ENCODE peak calls at places on chromosome 19, in six cellular contexts. P is IMR-90, N is adrenal gland, M is testis, C is A549, Q is amniotic epithelial cell. J is an unnamed sample.

GRCh38 chr19:41299755-41300089 is 10.2 kb upstream of the CCDC97 start:
- DNase-seq in C (no peak), M (no peak), N (peak; percentile 79), P (peak; percentile 92), Q (peak; percentile 91), J (no peak)

GRCh38 chr19:49558591-49558990 is 21.8 kb downstream of the NOSIP start:
- DNase-seq in P (no peak), Q (no peak), M (no peak), N (no peak), C (no peak), J (no peak)

GRCh38 chr19:5973376-5973775 is 4.6 kb downstream of the RANBP3 start:
- DNase-seq in C (no peak), Q (no peak), M (no peak), P (no peak), N (no peak), J (no peak)

GRCh38 chr19:53554804-53555203 is 16.9 kb downstream of the ZNF331 start:
- DNase-seq in C (no peak), Q (no peak), M (no peak), P (no peak), N (no peak), J (no peak)

GRCh38 chr19:42480335-42481095 is 37.8 kb upstream of the CXCL17 start:
- DNase-seq in Q (peak; percentile 91), C (no peak), P (peak; percentile 47), N (peak; percentile 63), M (no peak), J (no peak)

GRCh38 chr19:3270908-3271307 is 46.4 kb downstream of the CELF5 start:
- DNase-seq in P (peak; percentile 45), M (peak; percentile 74), N (no peak), Q (peak; percentile 63), C (no peak), J (peak; percentile 95)

GRCh38 chr19:22832031-22832762 is at the start of gene ZNF723:
- DNase-seq in C (no peak), Q (no peak), M (peak; percentile 90), P (no peak), N (no peak), J (no peak)

GRCh38 chr19:13428352-13428751 is 77.9 kb downstream of the CACNA1A start:
- DNase-seq in P (peak; percentile 17), C (no peak), M (no peak), N (no peak), Q (no peak), J (peak; percentile 72)

GRCh38 chr19:33199441-33200265 is 5.5 kb downstream of the LRP3 start:
- DNase-seq in M (no peak), P (no peak), N (no peak), Q (no peak), C (no peak), J (no peak)

GRCh38 chr19:10228925-10229324 is 2.2 kb downstream of the S1PR2 start:
- DNase-seq in M (no peak), C (peak; percentile 59), N (peak; percentile 33), P (peak; percentile 41), Q (no peak), J (peak; percentile 25)

GRCh38 chr19:30256510-30256850 is 115.7 kb upstream of the ZNF536 start:
- DNase-seq in M (no peak), N (no peak), Q (no peak), P (no peak), C (no peak), J (no peak)

GRCh38 chr19:4474504-4475136 is 2.5 kb downstream of the HDGFL2 start:
- DNase-seq in P (peak; percentile 68), N (no peak), C (peak; percentile 54), Q (peak; percentile 75), M (peak; percentile 85), J (peak; percentile 88)

GRCh38 chr19:51439021-51439465 is 19.2 kb downstream of the SIGLEC8 start:
- DNase-seq in C (no peak), P (no peak), M (no peak), Q (no peak), N (no peak), J (no peak)

GRCh38 chr19:7637374-7638256 is 705 bp downstream of the STXBP2 start:
- DNase-seq in Q (peak; percentile 57), N (peak; percentile 52), M (peak; percentile 78), C (peak; percentile 25), P (no peak), J (no peak)

GRCh38 chr19:48511800-48512503 is at the start of gene LMTK3:
- DNase-seq in M (peak; percentile 58), P (peak; percentile 56), N (no peak), Q (peak; percentile 49), C (peak; percentile 75), J (peak; percentile 99)

GRCh38 chr19:2051771-2052704 is 994 bp upstream of the MKNK2 start:
- DNase-seq in C (no peak), N (no peak), Q (no peak), M (no peak), P (no peak), J (no peak)

GRCh38 chr19:30326076-30326710 is 46.0 kb upstream of the ZNF536 start:
- DNase-seq in C (no peak), M (no peak), Q (no peak), N (no peak), P (no peak), J (peak; percentile 52)

GRCh38 chr19:35562336-35562735 is 1.1 kb downstream of the ATP4A start:
- DNase-seq in Q (no peak), M (no peak), C (no peak), N (no peak), P (no peak), J (no peak)

GRCh38 chr19:40921005-40921897 is 39.2 kb upstream of the CYP2A7 start:
- DNase-seq in Q (peak; percentile 75), M (peak; percentile 36), C (peak; percentile 98), N (no peak), P (no peak), J (no peak)

GRCh38 chr19:4640247-4641000 is 1.1 kb downstream of the TNFAIP8L1 start:
- DNase-seq in C (no peak), Q (no peak), P (no peak), N (no peak), M (no peak), J (no peak)

GRCh38 chr19:47704024-47704423 is 9.2 kb upstream of the EHD2 start:
- DNase-seq in P (peak; percentile 99), N (no peak), Q (peak; percentile 65), M (no peak), C (no peak), J (no peak)

J was measured in G401.